ENCODE peak calls at places on chromosomes 2 and 18, in five cellular contexts. G is transverse colon, F is K562, Y is stomach, I is A549. C is an unnamed sample.

GRCh38 chr18:39191931-39192330 is 1626.3 kb upstream of the CELF4 start:
- DNase-seq in I (no peak), F (no peak), Y (no peak), G (no peak), C (no peak)

GRCh38 chr2:151840216-151840691 is 12.0 kb upstream of the ARL5A start:
- DNase-seq in I (no peak), Y (no peak), G (no peak), F (no peak), C (no peak)

GRCh38 chr2:239724194-239724849 is 300.8 kb downstream of the NDUFA10 start:
- DNase-seq in I (no peak), Y (peak), F (no peak), G (peak), C (no peak)

GRCh38 chr2:231655494-231656408 is 52.6 kb upstream of the PTMA start:
- DNase-seq in G (no peak), I (no peak), Y (no peak), F (no peak), C (no peak)

GRCh38 chr2:121201796-121202195 is 83.2 kb downstream of the TFCP2L1 start:
- DNase-seq in F (no peak), Y (no peak), G (no peak), I (no peak), C (no peak)

GRCh38 chr2:226728996-226729395 is 70.6 kb downstream of the IRS1 start:
- DNase-seq in I (no peak), F (no peak), Y (peak), G (no peak), C (no peak)

GRCh38 chr2:43519711-43520221 is 76.1 kb downstream of the THADA start:
- DNase-seq in Y (peak), I (no peak), G (no peak), F (no peak), C (no peak)

GRCh38 chr2:215218587-215219577 is 80.5 kb upstream of the ABCA12 start:
- DNase-seq in I (no peak), G (no peak), Y (no peak), F (no peak), C (no peak)

GRCh38 chr2:168592181-168592831 is 136.2 kb downstream of the CERS6 start:
- DNase-seq in I (no peak), G (no peak), F (no peak), Y (no peak), C (no peak)

GRCh38 chr2:43326116-43326825 is 99.9 kb upstream of the ZFP36L2 start:
- DNase-seq in F (no peak), Y (no peak), I (no peak), G (no peak), C (no peak)

GRCh38 chr2:216214768-216215167 is 105.6 kb downstream of the XRCC5 start:
- DNase-seq in I (no peak), Y (no peak), F (no peak), G (no peak), C (no peak)

GRCh38 chr2:120320318-120320851 is 25.6 kb upstream of the INHBB start:
- DNase-seq in G (no peak), F (no peak), Y (no peak), I (no peak), C (no peak)

GRCh38 chr18:68152770-68153169 is 562.1 kb downstream of the TMX3 start:
- DNase-seq in I (no peak), Y (no peak), F (no peak), G (no peak), C (no peak)

GRCh38 chr2:161913865-161914264 is 160.2 kb downstream of the DPP4 start:
- DNase-seq in F (no peak), I (no peak), Y (no peak), G (no peak), C (no peak)

GRCh38 chr18:76621184-76621583 is 126.1 kb upstream of the ZNF516 start:
- DNase-seq in I (no peak), Y (no peak), G (no peak), F (no peak), C (no peak)

GRCh38 chr2:52510432-52510831 is 1257.2 kb upstream of the CHAC2 start:
- DNase-seq in I (no peak), F (no peak), Y (no peak), G (no peak), C (no peak)

GRCh38 chr18:31156831-31157763 is 5.6 kb downstream of the DSC1 start:
- DNase-seq in I (no peak), Y (no peak), F (peak), G (no peak), C (no peak)
- TF ChIP-seq EP300 in I (no peak), Y (no peak), F (no peak), G (no peak), C (no peak)

DNA sequence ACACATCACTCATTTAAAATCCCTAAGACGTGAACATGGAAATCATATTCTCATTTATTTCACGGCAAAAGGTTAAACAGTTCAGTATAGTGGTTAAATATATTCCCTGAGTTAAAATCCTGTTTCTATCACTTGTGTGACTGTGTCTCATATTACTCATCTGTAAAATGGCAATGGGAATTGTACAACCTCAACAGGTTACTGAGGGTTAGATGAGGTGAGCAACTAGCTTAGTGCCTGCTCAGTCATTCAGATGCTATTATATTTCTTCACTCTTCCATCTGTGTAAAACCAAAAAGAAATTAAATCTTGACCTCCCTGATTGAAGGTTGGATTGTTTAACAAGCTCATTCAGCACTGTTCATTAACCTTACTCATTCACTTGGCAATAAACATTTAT is 212.4 kb upstream of the STK17B start:
- DNase-seq in F (no peak), Y (no peak), G (no peak), I (no peak), C (no peak)
- TF ChIP-seq EP300 in F (no peak), Y (no peak), G (no peak), I (no peak), C (no peak)

GRCh38 chr2:100780203-100781008 is 39.5 kb upstream of the NPAS2 start:
- DNase-seq in I (no peak), F (no peak), Y (no peak), G (peak), C (no peak)
- TF ChIP-seq EP300 in I (no peak), F (no peak), Y (no peak), G (no peak), C (no peak)

DNA sequence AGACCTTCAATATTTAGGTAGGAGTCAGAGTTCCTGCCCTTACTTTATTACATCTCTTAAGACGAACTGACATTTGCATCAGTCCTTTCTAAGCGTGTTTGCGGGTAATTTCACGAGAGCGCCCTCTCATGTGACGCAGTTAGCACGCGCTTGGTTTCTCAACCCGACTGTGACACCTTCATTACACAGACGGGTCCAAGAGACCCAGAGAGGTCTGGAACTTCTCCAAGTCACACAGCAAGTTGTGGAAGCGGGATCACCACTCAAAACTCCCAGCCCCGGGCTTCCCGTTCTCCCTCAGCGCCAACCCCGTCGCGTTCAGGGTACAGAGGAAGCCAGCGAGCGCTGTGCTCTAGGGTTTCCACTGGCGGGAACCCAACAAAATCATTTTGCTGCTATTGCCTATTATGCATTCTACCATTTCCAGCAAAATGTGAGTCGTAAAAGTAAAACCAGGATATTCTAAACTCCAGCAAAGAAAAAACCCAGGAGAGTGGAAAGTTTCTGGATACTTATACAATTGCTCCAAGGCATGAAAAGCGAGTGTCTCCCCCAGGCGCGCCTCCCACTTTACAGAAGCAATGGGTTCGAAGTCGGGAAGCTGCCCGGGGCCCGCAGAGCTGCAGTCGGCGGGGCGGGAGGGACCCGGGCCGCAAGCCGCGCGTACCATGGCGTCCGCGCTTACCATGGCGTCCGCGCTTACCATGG is 583 bp downstream of the ENOSF1 start:
- DNase-seq in Y (peak), I (peak), F (peak), G (peak), C (peak)
- TF ChIP-seq EP300 in Y (no peak), I (no peak), F (peak), G (no peak), C (no peak)